ENCODE peak calls at places on chromosome 22, in four cellular contexts. Y, C, M and G are unnamed samples.

GRCh38 chr22:17724678-17725464 is 49.4 kb downstream of the BID start:
- DNase-seq in C (no peak), Y (no peak), M (no peak), G (no peak)

GRCh38 chr22:38947321-38948112 is 9.9 kb upstream of the APOBEC3A start:
- DNase-seq in C (no peak), M (no peak), Y (no peak), G (no peak)

GRCh38 chr22:25837288-25837900 is 95.4 kb downstream of the MYO18B start:
- DNase-seq in C (no peak), M (no peak), Y (no peak), G (no peak)

GRCh38 chr22:26564672-26565071 is 25.3 kb downstream of the TPST2 start:
- DNase-seq in C (no peak), M (no peak), Y (no peak), G (no peak)

GRCh38 chr22:19510919-19511341 is 13.3 kb downstream of the CLDN5 start:
- DNase-seq in Y (no peak), C (no peak), M (no peak), G (no peak)

GRCh38 chr22:39219071-39220050 is 25.4 kb downstream of the PDGFB start:
- DNase-seq in Y (no peak), M (no peak), C (no peak), G (no peak)

GRCh38 chr22:17754233-17754925 is 19.9 kb downstream of the BID start:
- DNase-seq in Y (no peak), C (no peak), M (no peak), G (no peak)

GRCh38 chr22:40593460-40594273 is 42.9 kb downstream of the MRTFA start:
- DNase-seq in M (no peak), C (no peak), Y (no peak), G (no peak)

GRCh38 chr22:44557064-44557748 is 59.2 kb upstream of the RTL6 start:
- DNase-seq in M (no peak), Y (no peak), C (no peak), G (no peak)

GRCh38 chr22:36299295-36299694 is 46.4 kb downstream of the APOL1 start:
- DNase-seq in M (no peak), C (no peak), Y (no peak), G (no peak)

GRCh38 chr22:17828502-17829080 is 54.3 kb upstream of the BID start:
- DNase-seq in C (no peak), Y (no peak), M (no peak), G (no peak)

GRCh38 chr22:18950141-18950540 is 14.0 kb upstream of the PRODH start:
- DNase-seq in Y (no peak), M (no peak), C (no peak), G (no peak)

GRCh38 chr22:35308480-35308945 is 8.8 kb downstream of the TOM1 start:
- DNase-seq in Y (no peak), C (no peak), M (no peak), G (no peak)

GRCh38 chr22:46055176-46055850 is 78.4 kb upstream of the WNT7B start:
- DNase-seq in M (peak; percentile 48), Y (no peak), C (no peak), G (no peak)

GRCh38 chr22:46864314-46865051 is 102.0 kb downstream of the TBC1D22A start:
- DNase-seq in M (no peak), C (no peak), Y (no peak), G (no peak)

GRCh38 chr22:39250131-39250530 is 5.3 kb upstream of the PDGFB start:
- DNase-seq in M (no peak), Y (no peak), C (no peak), G (no peak)

GRCh38 chr22:24159650-24160049 is 21.6 kb upstream of the SUSD2 start:
- DNase-seq in M (no peak), C (no peak), Y (no peak), G (no peak)

GRCh38 chr22:40182231-40182835 is 4.6 kb downstream of the TNRC6B start:
- DNase-seq in C (peak; percentile 41), M (peak; percentile 48), Y (no peak), G (no peak)

GRCh38 chr22:45008853-45009751 is 703 bp downstream of the PHF21B start:
- DNase-seq in M (no peak), C (peak; percentile 2), Y (no peak), G (peak; percentile 16)

GRCh38 chr22:48055827-48056226 is 1293.4 kb downstream of the TBC1D22A start:
- DNase-seq in C (no peak), M (no peak), Y (no peak), G (no peak)

GRCh38 chr22:38758276-38758945 is 2.6 kb upstream of the SUN2 start:
- DNase-seq in Y (no peak), M (no peak), C (no peak), G (no peak)

GRCh38 chr22:27094633-27095308 is 437.4 kb downstream of the MIAT start:
- DNase-seq in Y (no peak), M (peak; percentile 96), C (no peak), G (no peak)

GRCh38 chr22:46147471-46148267 is 2.7 kb upstream of the PPARA start:
- DNase-seq in M (no peak), Y (no peak), C (no peak), G (no peak)

GRCh38 chr22:19201858-19202798 is 23.6 kb upstream of the SLC25A1 start:
- DNase-seq in C (no peak), Y (no peak), M (no peak), G (no peak)

GRCh38 chr22:25146311-25146710 is 53.3 kb upstream of the CRYBB3 start:
- DNase-seq in Y (no peak), M (peak; percentile 13), C (no peak), G (no peak)

GRCh38 chr22:36902143-36902911 is 11.1 kb upstream of the CSF2RB start:
- DNase-seq in M (no peak), C (no peak), Y (no peak), G (no peak)

GRCh38 chr22:40560551-40560950 is 76.0 kb downstream of the MRTFA start:
- DNase-seq in Y (peak; percentile 3), C (peak; percentile 41), M (peak; percentile 42), G (peak; percentile 57)

GRCh38 chr22:25453557-25453956 is 110.9 kb upstream of the GRK3 start:
- DNase-seq in C (no peak), Y (no peak), M (no peak), G (no peak)

GRCh38 chr22:37206118-37206840 is 6.0 kb downstream of the SSTR3 start:
- DNase-seq in C (no peak), M (no peak), Y (no peak), G (no peak)

GRCh38 chr22:47019012-47019790 is 256.8 kb downstream of the TBC1D22A start:
- DNase-seq in M (no peak), C (no peak), Y (no peak), G (no peak)

GRCh38 chr22:20606041-20606783 is 98.8 kb downstream of the MED15 start:
- DNase-seq in Y (peak; percentile 21), M (peak; percentile 59), C (peak; percentile 38), G (peak; percentile 66)

GRCh38 chr22:27990879-27991278 is 71.8 kb upstream of the PITPNB start:
- DNase-seq in M (peak; percentile 57), C (no peak), Y (no peak), G (peak; percentile 56)

DNA sequence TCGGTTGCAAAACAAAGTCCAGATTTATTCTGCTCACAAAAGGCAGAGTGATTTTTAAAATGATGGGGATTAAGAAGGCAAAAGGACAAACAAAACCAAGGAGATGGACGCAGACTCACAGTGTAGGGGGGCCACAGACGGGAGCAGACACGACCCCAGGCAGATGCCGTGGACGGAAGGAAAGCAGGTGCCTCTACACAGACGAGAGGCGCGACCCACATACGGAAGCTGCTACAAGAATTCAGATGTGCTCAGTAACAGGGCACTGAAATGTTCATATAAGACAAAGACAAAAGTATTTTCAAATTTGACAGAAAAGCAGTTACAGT is 148.9 kb downstream of the BRD1 start:
- DNase-seq in C (no peak), Y (no peak), M (no peak), G (no peak)
- TF ChIP-seq CTCF in C (no peak), Y (no peak), M (no peak), G (no peak)

GRCh38 chr22:33114570-33114969 is 56.4 kb upstream of the SYN3 start:
- DNase-seq in M (peak; percentile 1), C (no peak), Y (no peak), G (no peak)

GRCh38 chr22:33109532-33110148 is 51.5 kb upstream of the SYN3 start:
- DNase-seq in Y (no peak), M (no peak), C (no peak), G (no peak)

GRCh38 chr22:33111491-33111890 is 53.3 kb upstream of the SYN3 start:
- DNase-seq in Y (no peak), M (no peak), C (no peak), G (no peak)

GRCh38 chr22:33110562-33111163 is 52.5 kb upstream of the SYN3 start:
- DNase-seq in Y (no peak), C (no peak), M (no peak), G (no peak)

DNA sequence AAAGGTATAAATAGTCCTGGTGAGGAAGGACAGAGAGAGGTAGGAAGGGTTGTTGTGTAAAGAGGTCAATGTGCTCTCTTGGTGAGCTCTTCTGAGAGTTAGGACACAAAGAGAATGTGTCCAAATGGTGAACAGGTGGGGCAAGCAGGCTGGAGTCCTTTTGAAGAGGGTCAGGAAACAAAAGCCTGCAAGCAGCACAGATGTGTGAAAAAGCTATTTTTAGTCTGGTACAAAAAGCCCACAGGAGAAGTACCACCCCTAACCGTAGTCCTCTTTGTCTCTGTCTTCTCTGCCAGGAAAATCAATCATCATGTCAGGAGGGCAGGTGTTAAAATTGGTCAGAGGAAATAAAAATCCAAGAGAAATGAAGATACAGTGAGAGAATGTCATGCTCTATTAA is 54.4 kb upstream of the SYN3 start:
- DNase-seq in C (no peak), M (no peak), Y (no peak), G (no peak)
- H3K4me3 ChIP-seq in C (no peak overlapping the region), M (no peak overlapping the region), Y (no peak overlapping the region), G (no peak overlapping the region)

DNA sequence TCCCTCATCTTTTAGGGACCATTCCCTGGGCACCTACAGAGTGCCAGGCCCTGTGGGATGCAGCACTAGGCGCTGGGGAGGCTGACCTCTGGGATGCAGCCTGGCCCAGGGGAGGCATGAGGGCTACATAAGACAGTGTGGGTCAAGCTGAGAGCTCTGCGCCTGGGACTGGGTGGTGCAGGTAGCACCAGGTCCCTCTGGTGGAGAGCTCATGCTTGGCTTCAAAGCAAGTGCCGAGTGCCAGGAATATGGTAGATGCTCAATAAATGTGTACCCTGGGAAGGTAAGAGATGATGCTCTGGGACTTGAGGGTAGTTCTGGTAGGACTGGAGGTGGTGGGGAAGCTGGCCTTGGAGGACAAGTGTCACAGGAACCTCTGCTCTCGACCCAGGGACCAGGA is 2.0 kb upstream of the MPPED1 start:
- DNase-seq in Y (no peak), C (no peak), M (no peak), G (no peak)
- TF ChIP-seq CTCF in Y (no peak), C (no peak), M (no peak), G (no peak)

DNA sequence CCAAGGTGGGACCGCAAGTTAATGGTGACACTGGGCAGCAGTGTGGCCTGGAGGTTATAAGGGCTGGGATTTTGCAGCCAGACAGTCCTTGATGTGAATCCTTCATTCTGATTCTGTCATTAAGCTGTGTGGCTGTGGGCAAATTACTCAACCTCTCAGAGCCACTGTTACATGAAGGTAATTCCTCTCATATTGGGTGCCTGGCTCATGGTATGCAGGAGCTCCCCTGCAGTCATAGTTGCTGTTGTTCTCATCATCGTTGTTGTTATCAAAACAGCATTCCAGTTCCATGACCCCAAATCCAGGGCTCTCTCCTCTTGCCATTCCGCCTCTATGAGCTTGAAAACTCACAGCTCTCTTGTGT is 1.5 kb downstream of the RAB36 start:
- DNase-seq in M (no peak), Y (no peak), C (no peak), G (no peak)
- H3K4me3 ChIP-seq in M (no peak overlapping the region), Y (no peak overlapping the region), C (no peak overlapping the region), G (no peak overlapping the region)